ENCODE peak calls at places on chromosomes 13 and 19, in four cellular contexts. V is suprapubic skin, Y is mesendoderm, T is ovary. I is an unnamed sample.

GRCh38 chr13:89899302-89900103 is 1448.0 kb upstream of the MIR17HG start:
- DNase-seq in V (no peak), Y (no peak), T (no peak), I (no peak)

GRCh38 chr13:112131740-112132113 is 64.8 kb downstream of the SOX1 start:
- DNase-seq in V (no peak), Y (no peak), T (no peak), I (no peak)

GRCh38 chr13:75384881-75385707 is 96.9 kb downstream of the TBC1D4 start:
- DNase-seq in V (no peak), Y (no peak), T (no peak), I (no peak)

GRCh38 chr19:45169602-45170001 is 8.4 kb downstream of the TRAPPC6A start:
- DNase-seq in V (no peak), Y (no peak), T (no peak), I (no peak)

GRCh38 chr13:48066310-48066989 is 28.5 kb downstream of the MED4 start:
- DNase-seq in V (no peak), Y (no peak), T (no peak), I (no peak)

GRCh38 chr13:39538826-39539555 is 64.0 kb downstream of the LHFPL6 start:
- DNase-seq in V (no peak), Y (no peak), T (no peak), I (no peak)

GRCh38 chr13:102648046-102648445 is 46.8 kb downstream of the METTL21C start:
- DNase-seq in V (no peak), Y (no peak), T (no peak), I (no peak)

GRCh38 chr13:46675016-46675415 is 121.9 kb downstream of the ESD start:
- DNase-seq in V (no peak), Y (no peak), T (no peak), I (no peak)

GRCh38 chr13:95226932-95227718 is 74.1 kb downstream of the ABCC4 start:
- DNase-seq in V (no peak), Y (no peak), T (no peak), I (no peak)

GRCh38 chr13:24624801-24625231 is 55.4 kb upstream of the ATP12A start:
- DNase-seq in V (no peak), Y (no peak), T (peak; percentile 37), I (no peak)

GRCh38 chr13:74132152-74132767 is 1.9 kb downstream of the KLF12 start:
- DNase-seq in V (no peak), Y (no peak), T (no peak), I (no peak)

GRCh38 chr19:9674669-9675357 is at the start of gene ZNF562:
- DNase-seq in V (peak; percentile 91), Y (peak; percentile 97), T (peak; percentile 84), I (peak; percentile 79)

GRCh38 chr19:45791744-45792481 is 732 bp downstream of the DMWD start:
- DNase-seq in V (no peak), Y (no peak), T (no peak), I (no peak)

GRCh38 chr13:78137404-78138142 is 218.9 kb upstream of the EDNRB start:
- DNase-seq in V (no peak), Y (peak; percentile 92), T (no peak), I (no peak)

GRCh38 chr13:93775027-93775426 is 548.4 kb downstream of the GPC6 start:
- DNase-seq in V (no peak), Y (no peak), T (no peak), I (no peak)

GRCh38 chr13:20369886-20370361 is 137.8 kb upstream of the GJB6 start:
- DNase-seq in V (no peak), Y (no peak), T (no peak), I (no peak)

GRCh38 chr13:113926951-113927660 is 46.8 kb downstream of the C13orf46 start:
- DNase-seq in V (peak; percentile 61), Y (no peak), T (peak; percentile 7), I (peak; percentile 23)

GRCh38 chr19:8302357-8302691 is 5.8 kb downstream of the CD320 start:
- DNase-seq in V (no peak), Y (no peak), T (peak; percentile 5), I (peak; percentile 15)

GRCh38 chr19:55471266-55471665 is 5.2 kb upstream of the ZNF628 start:
- DNase-seq in V (no peak), Y (no peak), T (no peak), I (no peak)

GRCh38 chr19:10285393-10285792 is 1.4 kb upstream of the ICAM4 start:
- DNase-seq in V (no peak), Y (no peak), T (no peak), I (no peak)

GRCh38 chr13:107681611-107682010 is 533.7 kb downstream of the LIG4 start:
- DNase-seq in V (no peak), Y (no peak), T (no peak), I (no peak)

GRCh38 chr13:99072356-99072755 is 94.5 kb upstream of the DOCK9 start:
- DNase-seq in V (no peak), Y (no peak), T (no peak), I (no peak)

GRCh38 chr13:40558656-40559055 is 107.8 kb downstream of the FOXO1 start:
- DNase-seq in V (no peak), Y (no peak), T (no peak), I (no peak)

GRCh38 chr13:71244181-71244580 is 622.8 kb downstream of the DACH1 start:
- DNase-seq in V (no peak), Y (no peak), T (no peak), I (no peak)

DNA sequence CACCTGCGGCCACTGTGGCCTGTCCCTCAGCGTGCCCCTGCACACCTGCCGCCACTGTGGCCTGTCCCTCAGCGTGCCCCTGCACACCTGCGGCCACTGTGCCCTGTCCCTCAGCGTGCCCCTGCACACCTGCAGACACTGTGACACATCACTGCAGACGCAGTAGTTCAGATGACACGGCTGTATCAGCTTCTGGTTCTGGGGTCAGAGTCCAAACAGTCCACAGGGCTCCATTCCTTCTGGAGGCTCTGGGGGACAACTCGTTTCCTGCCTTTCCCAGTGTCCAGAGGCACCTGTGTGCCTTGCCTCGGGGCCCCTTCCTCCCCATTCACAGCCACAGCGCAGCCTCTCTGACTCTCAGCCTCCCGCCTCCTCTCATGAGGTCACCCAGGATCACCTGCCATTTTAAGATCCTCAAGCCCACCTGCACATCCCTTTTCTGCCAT is 5.5 kb downstream of the SF3A2 start:
- DNase-seq in V (no peak), Y (no peak), T (no peak), I (no peak)
- H3K4me1 ChIP-seq in V (peaks cover 61% of the 10 kb centered on the region), Y (peaks cover 5% of the 10 kb centered on the region), T (peaks cover 25% of the 10 kb centered on the region), I (peaks cover 18% of the 10 kb centered on the region)

GRCh38 chr19:34475026-34475974 is 6.3 kb upstream of the WTIP start:
- DNase-seq in V (no peak), Y (no peak), T (peak; percentile 5), I (no peak)
- H3K4me3 ChIP-seq in V (no peak overlapping the region), Y (no peak overlapping the region), T (no peak overlapping the region), I (no peak overlapping the region)

DNA sequence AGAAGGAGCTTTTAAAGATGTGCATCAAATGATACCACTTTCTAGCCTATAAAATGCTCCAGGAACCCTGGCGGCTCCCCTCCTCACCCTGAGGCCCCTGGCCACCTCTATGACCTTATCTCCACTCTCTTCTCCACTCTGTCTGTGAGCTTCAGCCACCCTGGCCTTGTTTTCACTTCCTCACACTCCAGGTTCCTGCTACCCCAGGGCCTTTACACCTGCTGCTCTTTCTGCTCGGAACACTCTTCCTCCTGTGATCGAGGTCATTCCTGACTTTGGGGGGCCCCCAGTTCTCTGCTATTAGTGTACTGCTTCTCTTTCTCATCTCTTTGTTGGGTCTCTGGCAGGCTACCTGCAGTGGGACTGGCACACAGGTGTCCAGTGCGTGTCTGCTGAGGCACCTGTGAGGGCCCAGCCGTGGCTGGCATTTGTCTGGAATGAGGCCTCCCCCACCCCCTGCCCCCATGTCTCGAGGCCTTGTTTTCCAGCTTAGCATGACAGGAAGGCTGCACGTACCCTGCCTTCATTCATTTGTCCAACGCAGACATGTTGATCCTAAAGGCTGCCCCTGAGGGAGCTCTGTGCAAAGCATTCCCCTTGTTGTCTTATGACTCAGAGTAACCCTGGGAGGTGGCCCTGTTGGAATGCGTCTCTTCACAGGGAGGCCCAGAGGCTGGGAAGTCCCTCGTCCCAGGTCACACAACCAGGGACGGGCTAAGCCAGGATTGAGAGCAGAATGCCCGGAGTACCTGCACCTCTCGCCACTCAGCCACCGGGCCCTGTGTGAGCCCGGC is 2.3 kb downstream of the DDA1 start:
- DNase-seq in V (no peak), Y (peak; percentile 77), T (no peak), I (no peak)
- H3K4me1 ChIP-seq in V (peaks cover 37% of the 10 kb centered on the region), Y (peaks cover 2% of the 10 kb centered on the region), T (peaks cover 2% of the 10 kb centered on the region), I (peaks cover 7% of the 10 kb centered on the region)

DNA sequence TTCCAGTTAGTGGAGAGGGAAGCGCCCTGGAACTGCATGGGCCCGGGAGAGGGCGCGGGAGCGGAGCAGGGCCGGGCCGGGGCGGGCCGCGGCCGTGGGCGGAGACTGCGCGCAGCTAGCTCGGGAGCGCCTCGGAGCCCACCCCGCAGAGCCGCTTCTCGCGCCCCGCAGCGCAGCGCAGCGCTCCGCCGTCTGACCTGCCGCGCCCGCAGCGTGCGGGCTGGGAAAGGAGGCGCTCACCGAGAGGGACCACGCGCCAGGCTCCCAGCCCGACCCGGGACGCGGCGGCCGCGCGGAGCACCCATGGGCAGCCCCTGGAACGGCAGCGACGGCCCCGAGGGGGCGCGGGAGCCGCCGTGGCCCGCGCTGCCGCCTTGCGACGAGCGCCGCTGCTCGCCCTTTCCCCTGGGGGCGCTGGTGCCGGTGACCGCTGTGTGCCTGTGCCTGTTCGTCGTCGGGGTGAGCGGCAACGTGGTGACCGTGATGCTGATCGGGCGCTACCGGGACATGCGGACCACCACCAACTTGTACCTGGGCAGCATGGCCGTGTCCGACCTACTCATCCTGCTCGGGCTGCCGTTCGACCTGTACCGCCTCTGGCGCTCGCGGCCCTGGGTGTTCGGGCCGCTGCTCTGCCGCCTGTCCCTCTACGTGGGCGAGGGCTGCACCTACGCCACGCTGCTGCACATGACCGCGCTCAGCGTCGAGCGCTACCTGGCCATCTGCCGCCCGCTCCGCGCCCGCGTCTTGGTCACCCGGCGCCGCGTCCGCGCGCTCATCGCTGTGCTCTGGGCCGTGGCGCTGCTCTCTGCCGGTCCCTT is at the start of gene MLNR:
- DNase-seq in V (no peak), Y (peak; percentile 72), T (no peak), I (no peak)
- H3K4me3 ChIP-seq in V (peak within 1 kb of the TSS; percentile 60), Y (no peak within 1 kb of the TSS), T (peak within 1 kb of the TSS; percentile 30), I (peak within 1 kb of the TSS; percentile 29)

DNA sequence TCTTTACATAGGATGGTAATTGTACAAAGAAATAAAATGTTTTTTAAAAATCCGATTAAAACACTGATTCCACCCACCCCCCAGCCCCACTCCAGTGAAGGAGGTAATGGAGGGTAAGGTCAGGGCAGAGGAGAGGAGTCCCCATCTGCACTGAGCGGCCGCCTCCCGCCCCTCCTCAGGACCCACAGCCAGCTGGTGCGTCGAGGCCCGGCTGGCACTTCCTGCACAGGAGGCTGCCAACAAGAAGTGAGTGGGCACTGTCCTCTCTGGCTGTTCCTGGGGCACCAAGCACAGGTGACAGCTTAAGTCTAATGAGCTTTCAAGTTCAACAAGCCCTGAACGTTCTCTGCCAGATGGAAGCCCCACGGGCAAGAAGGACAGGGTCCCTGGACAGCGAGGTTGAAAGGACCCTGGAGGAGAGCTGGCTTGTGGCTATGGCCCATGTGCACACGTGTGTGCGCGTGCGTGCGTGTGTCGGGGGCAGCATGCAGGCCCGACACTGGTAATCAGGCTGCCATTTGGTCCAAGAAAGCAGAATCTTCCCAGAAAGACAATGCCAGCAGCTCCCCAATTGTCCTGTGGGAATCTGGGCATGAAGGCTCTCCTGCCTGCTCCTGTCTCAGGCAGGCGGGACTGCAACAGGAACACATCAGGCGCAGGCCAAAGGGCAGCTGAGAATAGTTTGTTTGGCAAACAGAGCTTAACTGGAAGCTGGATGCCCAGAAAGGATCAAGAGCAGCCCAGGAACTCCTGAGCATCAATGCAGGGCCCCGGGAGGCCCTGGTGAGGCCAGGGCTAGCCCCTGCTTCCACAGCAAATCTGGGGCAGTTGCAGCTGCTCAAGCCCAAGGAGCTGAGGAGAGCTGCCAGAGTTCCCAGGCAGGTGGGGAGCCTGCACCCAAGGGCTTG is 15.1 kb upstream of the EPHX3 start:
- DNase-seq in V (no peak), Y (no peak), T (no peak), I (no peak)
- H3K4me1 ChIP-seq in V (peaks cover 60% of the 10 kb centered on the region), Y (no peaks in the 10 kb centered on the region), T (peaks cover 41% of the 10 kb centered on the region), I (peaks cover 36% of the 10 kb centered on the region)

GRCh38 chr13:57665471-57665870 is 33.9 kb downstream of the PCDH17 start:
- DNase-seq in V (no peak), Y (no peak), T (no peak), I (no peak)
- H3K4me3 ChIP-seq in V (no peak overlapping the region), Y (no peak overlapping the region), T (no peak overlapping the region), I (no peak overlapping the region)

I was measured in breast epithelium.